ENCODE peak calls at places on chromosome X, in nine cellular contexts. S, C, A, L, D, M, G, X and J are unnamed samples.

GRCh38 chrX:69145281-69145680 is 20.0 kb downstream of the PJA1 start:
- DNase-seq in S (no peak), M (no peak), A (no peak), X (no peak), G (no peak), D (no peak), C (no peak), L (no peak), J (no peak)

GRCh38 chrX:131675596-131676194 is 131.8 kb downstream of the OR13H1 start:
- DNase-seq in L (peak), S (peak), D (peak), G (peak), A (peak), M (peak), X (peak), C (peak), J (peak)

GRCh38 chrX:128622296-128622695 is 570.1 kb upstream of the ACTRT1 start:
- DNase-seq in X (no peak), M (no peak), C (no peak), G (no peak), D (no peak), S (no peak), A (no peak), L (no peak), J (no peak)

GRCh38 chrX:56727531-56727930 is 1.5 kb upstream of the NBDY start:
- DNase-seq in G (no peak), X (no peak), L (no peak), D (no peak), C (no peak), A (no peak), S (no peak), M (no peak), J (no peak)

GRCh38 chrX:12970691-12971202 is 4.2 kb upstream of the TMSB4X start:
- DNase-seq in G (no peak), L (peak), C (peak), A (peak), S (peak), D (no peak), X (no peak), M (no peak), J (peak)

GRCh38 chrX:25523574-25523973 is 507.8 kb upstream of the ARX start:
- DNase-seq in D (peak), X (peak), S (peak), A (peak), C (peak), M (peak), L (peak), G (no peak), J (peak)

GRCh38 chrX:97672138-97672537 is 788.4 kb downstream of the RPA4 start:
- DNase-seq in G (no peak), X (no peak), L (no peak), D (no peak), A (no peak), S (no peak), M (no peak), C (no peak), J (no peak)

GRCh38 chrX:153226344-153227190 is 47.5 kb downstream of the MAGEA1 start:
- DNase-seq in G (no peak), A (peak), M (peak), D (no peak), C (peak), X (no peak), L (peak), S (peak), J (peak)

GRCh38 chrX:39772057-39772832 is 325.5 kb downstream of the BCOR start:
- DNase-seq in S (peak), X (no peak), C (no peak), A (peak), G (peak), M (no peak), D (no peak), L (no peak), J (peak)

GRCh38 chrX:41634284-41634683 is 54.5 kb upstream of the GPR34 start:
- DNase-seq in G (peak), X (no peak), S (no peak), L (no peak), C (no peak), A (no peak), M (no peak), D (no peak), J (no peak)

GRCh38 chrX:126855839-126856238 is 36.3 kb downstream of the PRR32 start:
- DNase-seq in A (no peak), S (no peak), M (no peak), X (no peak), D (no peak), G (no peak), L (no peak), C (no peak), J (no peak)

GRCh38 chrX:77572322-77572721 is 125.1 kb downstream of the FGF16 start:
- DNase-seq in S (peak), A (no peak), G (no peak), D (no peak), M (no peak), X (no peak), L (peak), C (no peak), J (no peak)
- TF ChIP-seq EZH2phosphoT487 in S (no peak), A (no peak), G (no peak), D (no peak), M (no peak), X (no peak), L (no peak), C (no peak), J (no peak)

DNA sequence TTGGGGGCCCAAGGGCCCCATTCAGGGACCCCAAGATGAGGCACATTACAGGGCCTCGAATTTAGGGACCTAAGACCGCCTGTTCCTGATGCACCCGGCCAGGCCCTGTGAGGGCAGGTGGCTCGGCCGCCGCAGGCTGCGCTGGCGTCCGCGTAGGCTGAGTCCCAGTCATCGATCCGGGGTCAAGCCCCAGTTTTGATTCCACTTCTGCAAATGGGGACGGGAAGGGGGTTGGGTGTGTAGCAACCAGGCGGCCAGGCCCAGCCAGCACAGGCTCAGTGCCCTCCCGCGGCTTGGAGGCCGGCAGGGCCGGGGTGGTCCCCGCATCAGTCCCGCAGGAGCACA is 327 bp downstream of the PNPLA4 start:
- DNase-seq in G (no peak), C (no peak), L (no peak), S (no peak), A (no peak), D (no peak), X (no peak), M (no peak), J (no peak)
- H3K27ac ChIP-seq in G (peak), C (peak), L (peak), S (peak), A (peak), D (peak), X (peak), M (peak), J (peak)

GRCh38 chrX:129769467-129770154 is 10.1 kb upstream of the SASH3 start:
- DNase-seq in C (peak), M (no peak), G (peak), D (peak), A (no peak), X (no peak), S (no peak), L (no peak), J (no peak)
- TF ChIP-seq EZH2phosphoT487 in C (no peak), M (no peak), G (no peak), D (no peak), A (no peak), X (no peak), S (no peak), L (no peak), J (no peak)

DNA sequence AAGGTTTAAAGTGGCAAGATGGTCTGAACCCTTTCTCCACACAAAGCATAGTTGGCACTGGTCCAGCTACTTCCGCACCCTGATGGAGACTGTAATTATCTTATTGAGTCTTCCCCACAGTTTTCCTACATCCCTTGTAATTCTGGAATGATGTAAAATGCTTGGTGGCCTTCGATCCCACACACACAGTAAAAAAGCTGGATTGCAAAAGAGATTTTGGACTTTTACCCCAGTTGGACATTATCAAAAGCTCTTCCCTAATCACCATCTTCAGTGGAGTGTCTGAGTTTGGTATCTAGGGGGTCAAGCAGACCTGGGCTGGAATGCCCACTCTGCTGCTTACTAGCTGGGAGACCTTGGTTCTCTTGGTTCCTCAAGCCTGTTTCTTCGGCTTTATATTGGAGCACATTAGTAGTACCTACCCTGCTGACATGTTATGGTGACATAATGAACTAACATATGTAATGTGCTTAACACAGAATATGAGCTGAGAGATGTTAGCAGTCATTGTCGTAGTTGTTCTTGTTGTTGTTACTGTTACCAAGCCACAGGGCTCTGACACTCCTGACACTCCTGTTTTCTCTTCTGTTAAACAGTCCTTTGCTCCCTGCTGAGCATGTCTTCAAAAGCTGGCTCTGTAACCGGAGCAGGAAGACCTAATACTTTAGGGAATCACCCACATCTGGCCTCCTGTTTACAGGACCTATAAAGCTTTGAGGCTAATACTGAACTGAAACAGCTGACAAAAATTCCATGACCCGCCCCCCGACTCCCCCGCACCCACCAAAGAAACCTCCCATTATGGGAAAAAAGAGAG is 4.8 kb downstream of the SRPX2 start:
- DNase-seq in G (no peak), L (peak), M (no peak), A (peak), C (peak), D (no peak), S (peak), X (no peak), J (peak)
- H3K27ac ChIP-seq in G (no peak), L (peak), M (no peak), A (no peak), C (no peak), D (no peak), S (peak), X (no peak), J (peak)